ENCODE peak calls at places on chromosomes 5 and 9, in nine cellular contexts. One of them, this sample, is unnamed.
A peak's percentile ranks its signal among the peaks of the same experiment; 100 is the strongest.

GRCh38 chr5:81334304-81335061 is 33.1 kb downstream of the ZCCHC9 start:
- DNase-seq in GM12878: no peak
- DNase-seq in OCI-LY7: no peak
- DNase-seq in fibroblast of lung: no peak
- DNase-seq in GM23338: no peak
- DNase-seq in MM.1S: no peak
- DNase-seq in H9: no peak
- DNase-seq in PC-3: no peak
- DNase-seq in neural progenitor cell: no peak
- DNase-seq in this sample: peak; percentile 47

GRCh38 chr5:150464554-150465012 is 15.0 kb upstream of the RPS14 start:
- DNase-seq in fibroblast of lung: no peak
- DNase-seq in neural progenitor cell: no peak
- DNase-seq in PC-3: no peak
- DNase-seq in OCI-LY7: no peak
- DNase-seq in GM12878: no peak
- DNase-seq in MM.1S: no peak
- DNase-seq in H9: no peak
- DNase-seq in GM23338: peak; percentile 74
- DNase-seq in this sample: no peak

GRCh38 chr9:78383130-78383529 is 86.2 kb downstream of the PSAT1 start:
- DNase-seq in GM12878: no peak
- DNase-seq in OCI-LY7: no peak
- DNase-seq in neural progenitor cell: no peak
- DNase-seq in PC-3: peak; percentile 54
- DNase-seq in GM23338: no peak
- DNase-seq in fibroblast of lung: peak; percentile 34
- DNase-seq in H9: no peak
- DNase-seq in MM.1S: peak; percentile 7
- DNase-seq in this sample: no peak

GRCh38 chr5:35136386-35136785 is 88.6 kb upstream of the AGXT2 start:
- DNase-seq in GM12878: no peak
- DNase-seq in MM.1S: no peak
- DNase-seq in PC-3: peak; percentile 95
- DNase-seq in H9: no peak
- DNase-seq in OCI-LY7: no peak
- DNase-seq in fibroblast of lung: peak; percentile 78
- DNase-seq in GM23338: no peak
- DNase-seq in neural progenitor cell: no peak
- DNase-seq in this sample: peak; percentile 83

GRCh38 chr9:34405719-34406118 is 29.0 kb upstream of the MYORG start:
- DNase-seq in fibroblast of lung: peak; percentile 9
- DNase-seq in OCI-LY7: no peak
- DNase-seq in H9: no peak
- DNase-seq in GM12878: no peak
- DNase-seq in GM23338: no peak
- DNase-seq in neural progenitor cell: no peak
- DNase-seq in MM.1S: no peak
- DNase-seq in PC-3: no peak
- DNase-seq in this sample: peak; percentile 98

GRCh38 chr9:106677815-106678214 is 185.2 kb upstream of the ZNF462 start:
- DNase-seq in PC-3: no peak
- DNase-seq in neural progenitor cell: no peak
- DNase-seq in GM23338: peak; percentile 7
- DNase-seq in MM.1S: no peak
- DNase-seq in fibroblast of lung: no peak
- DNase-seq in H9: no peak
- DNase-seq in OCI-LY7: no peak
- DNase-seq in GM12878: no peak
- DNase-seq in this sample: no peak

GRCh38 chr5:67004730-67005350 is 191.8 kb downstream of the CD180 start:
- DNase-seq in MM.1S: no peak
- DNase-seq in H9: peak; percentile 32
- DNase-seq in GM12878: no peak
- DNase-seq in OCI-LY7: no peak
- DNase-seq in PC-3: no peak
- DNase-seq in neural progenitor cell: peak; percentile 31
- DNase-seq in fibroblast of lung: no peak
- DNase-seq in GM23338: peak; percentile 48
- DNase-seq in this sample: no peak

GRCh38 chr9:35905912-35906679 is at the start of gene HRCT1:
- DNase-seq in fibroblast of lung: peak; percentile 98
- DNase-seq in PC-3: peak; percentile 96
- DNase-seq in MM.1S: no peak
- DNase-seq in H9: no peak
- DNase-seq in GM12878: no peak
- DNase-seq in GM23338: no peak
- DNase-seq in neural progenitor cell: no peak
- DNase-seq in OCI-LY7: no peak
- DNase-seq in this sample: peak; percentile 94

GRCh38 chr5:127643607-127644006 is 5.3 kb upstream of the CTXN3 start:
- DNase-seq in H9: no peak
- DNase-seq in GM12878: no peak
- DNase-seq in PC-3: no peak
- DNase-seq in GM23338: no peak
- DNase-seq in neural progenitor cell: no peak
- DNase-seq in OCI-LY7: no peak
- DNase-seq in MM.1S: no peak
- DNase-seq in fibroblast of lung: no peak
- DNase-seq in this sample: no peak

GRCh38 chr5:68562308-68562707 is 346.8 kb downstream of the PIK3R1 start:
- DNase-seq in neural progenitor cell: peak; percentile 25
- DNase-seq in GM23338: no peak
- DNase-seq in PC-3: no peak
- DNase-seq in H9: no peak
- DNase-seq in fibroblast of lung: peak; percentile 81
- DNase-seq in MM.1S: no peak
- DNase-seq in OCI-LY7: no peak
- DNase-seq in GM12878: no peak
- DNase-seq in this sample: no peak

GRCh38 chr5:159850192-159850573 is 66.1 kb upstream of the ADRA1B start:
- DNase-seq in neural progenitor cell: no peak
- DNase-seq in H9: no peak
- DNase-seq in PC-3: peak; percentile 97
- DNase-seq in OCI-LY7: no peak
- DNase-seq in GM12878: no peak
- DNase-seq in fibroblast of lung: peak; percentile 37
- DNase-seq in GM23338: peak; percentile 27
- DNase-seq in MM.1S: no peak
- DNase-seq in this sample: no peak

DNA sequence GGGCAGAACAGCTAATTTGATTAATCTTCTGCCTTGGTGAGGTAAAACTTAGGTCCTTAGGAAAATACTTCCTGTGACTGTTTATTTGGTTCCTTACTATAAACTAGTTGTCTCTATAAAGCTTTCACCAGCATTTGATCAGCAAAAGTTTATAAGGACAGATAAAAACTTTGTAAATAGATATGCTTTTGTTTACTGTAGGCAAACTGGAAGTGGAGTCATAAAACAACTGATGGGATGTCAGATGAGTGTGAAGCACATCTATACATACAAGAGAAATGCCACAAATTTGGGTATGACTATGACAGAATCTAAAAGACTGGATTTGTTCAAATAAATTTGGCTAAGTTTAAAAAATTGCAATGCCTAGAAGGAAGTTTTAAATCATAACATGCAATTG is 5.5 kb downstream of the PTGER4 start:
- DNase-seq in neural progenitor cell: no peak
- DNase-seq in OCI-LY7: no peak
- DNase-seq in MM.1S: no peak
- DNase-seq in GM12878: no peak
- DNase-seq in fibroblast of lung: no peak
- DNase-seq in H9: no peak
- DNase-seq in PC-3: peak; percentile 53
- DNase-seq in GM23338: no peak
- DNase-seq in this sample: no peak
- H4K20me1 ChIP-seq in neural progenitor cell: peaks cover 19% of the 10 kb centered on the region
- H4K20me1 ChIP-seq in OCI-LY7: no peaks in the 10 kb centered on the region
- H4K20me1 ChIP-seq in MM.1S: no peaks in the 10 kb centered on the region
- H4K20me1 ChIP-seq in GM12878: peaks cover 3% of the 10 kb centered on the region
- H4K20me1 ChIP-seq in fibroblast of lung: no peaks in the 10 kb centered on the region
- H4K20me1 ChIP-seq in H9: no peaks in the 10 kb centered on the region
- H4K20me1 ChIP-seq in PC-3: peaks cover 9% of the 10 kb centered on the region
- H4K20me1 ChIP-seq in GM23338: peaks cover 5% of the 10 kb centered on the region
- H4K20me1 ChIP-seq in this sample: no peaks in the 10 kb centered on the region

GRCh38 chr9:131717719-131718460 is 22.0 kb downstream of the RAPGEF1 start:
- DNase-seq in MM.1S: no peak
- DNase-seq in GM23338: no peak
- DNase-seq in H9: no peak
- DNase-seq in PC-3: no peak
- DNase-seq in OCI-LY7: no peak
- DNase-seq in GM12878: no peak
- DNase-seq in neural progenitor cell: no peak
- DNase-seq in fibroblast of lung: no peak
- DNase-seq in this sample: no peak
- H3K79me2 ChIP-seq in MM.1S: peaks cover 95% of the 10 kb centered on the region
- H3K79me2 ChIP-seq in GM23338: peaks cover 97% of the 10 kb centered on the region
- H3K79me2 ChIP-seq in H9: peaks cover 6% of the 10 kb centered on the region
- H3K79me2 ChIP-seq in PC-3: peaks cover 14% of the 10 kb centered on the region
- H3K79me2 ChIP-seq in OCI-LY7: peaks cover 99% of the 10 kb centered on the region
- H3K79me2 ChIP-seq in GM12878: peaks cover 89% of the 10 kb centered on the region
- H3K79me2 ChIP-seq in neural progenitor cell: peaks cover 31% of the 10 kb centered on the region
- H3K79me2 ChIP-seq in fibroblast of lung: peaks cover 31% of the 10 kb centered on the region
- H3K79me2 ChIP-seq in this sample: peaks cover 86% of the 10 kb centered on the region

DNA sequence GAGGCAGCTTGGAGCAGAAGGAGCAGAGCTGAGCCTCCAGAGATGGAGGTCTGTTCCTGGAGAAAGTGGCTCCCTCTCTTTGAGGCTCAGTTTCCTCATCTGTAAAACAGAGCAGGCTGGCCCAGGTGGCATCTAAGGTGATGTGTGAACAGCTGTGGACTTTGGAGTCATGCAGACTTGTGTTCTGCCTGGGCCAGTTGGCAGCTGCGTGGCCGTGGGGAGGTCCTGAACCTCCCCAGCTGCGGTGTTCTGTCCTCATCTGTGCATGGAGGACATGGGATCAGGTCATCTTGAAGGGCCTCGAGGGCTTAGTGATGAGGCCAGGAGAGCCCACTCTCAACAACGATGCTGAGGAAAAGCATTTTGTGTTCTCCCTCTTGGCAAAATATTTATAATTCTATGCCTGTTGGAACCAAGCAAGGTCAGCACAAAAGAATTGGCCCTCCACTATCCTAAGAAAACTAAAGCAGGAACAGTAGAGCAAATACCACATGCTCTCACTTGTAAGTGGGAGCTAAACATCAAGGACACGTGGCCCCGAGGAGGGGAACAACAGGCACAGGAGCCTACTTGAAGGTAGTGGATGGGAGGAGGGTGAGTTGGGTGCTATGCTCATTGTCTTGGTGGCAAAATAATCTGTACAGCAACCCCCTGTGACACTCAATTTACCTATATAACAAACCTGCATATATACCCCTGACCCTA is 63.2 kb upstream of the COL15A1 start:
- DNase-seq in GM23338: no peak
- DNase-seq in neural progenitor cell: no peak
- DNase-seq in PC-3: no peak
- DNase-seq in fibroblast of lung: no peak
- DNase-seq in GM12878: no peak
- DNase-seq in H9: no peak
- DNase-seq in MM.1S: no peak
- DNase-seq in OCI-LY7: no peak
- DNase-seq in this sample: no peak
- H3K27ac ChIP-seq in GM23338: no peak overlapping the region
- H3K27ac ChIP-seq in neural progenitor cell: no peak overlapping the region
- H3K27ac ChIP-seq in PC-3: no peak overlapping the region
- H3K27ac ChIP-seq in fibroblast of lung: no peak overlapping the region
- H3K27ac ChIP-seq in GM12878: no peak overlapping the region
- H3K27ac ChIP-seq in H9: no peak overlapping the region
- H3K27ac ChIP-seq in MM.1S: no peak overlapping the region
- H3K27ac ChIP-seq in OCI-LY7: no peak overlapping the region
- H3K27ac ChIP-seq in this sample: no peak overlapping the region

GRCh38 chr9:134837529-134837928 is 43.1 kb upstream of the FCN2 start:
- DNase-seq in MM.1S: no peak
- DNase-seq in H9: no peak
- DNase-seq in PC-3: no peak
- DNase-seq in OCI-LY7: no peak
- DNase-seq in neural progenitor cell: no peak
- DNase-seq in GM23338: no peak
- DNase-seq in fibroblast of lung: no peak
- DNase-seq in GM12878: no peak
- DNase-seq in this sample: peak; percentile 94
- H4K20me1 ChIP-seq in MM.1S: no peaks in the 10 kb centered on the region
- H4K20me1 ChIP-seq in H9: no peaks in the 10 kb centered on the region
- H4K20me1 ChIP-seq in PC-3: no peaks in the 10 kb centered on the region
- H4K20me1 ChIP-seq in OCI-LY7: no peaks in the 10 kb centered on the region
- H4K20me1 ChIP-seq in neural progenitor cell: no peaks in the 10 kb centered on the region
- H4K20me1 ChIP-seq in GM23338: no peaks in the 10 kb centered on the region
- H4K20me1 ChIP-seq in fibroblast of lung: no peaks in the 10 kb centered on the region
- H4K20me1 ChIP-seq in GM12878: no peaks in the 10 kb centered on the region
- H4K20me1 ChIP-seq in this sample: peaks cover 68% of the 10 kb centered on the region